ENCODE peak calls at places on chromosomes 6 and 20, in six cellular contexts. D, L, J, O, H and K are unnamed samples.

GRCh38 chr6:154752015-154752414 is 18.8 kb downstream of the SCAF8 start:
- DNase-seq in D (no peak), L (no peak), J (no peak), O (no peak), H (no peak), K (no peak)

GRCh38 chr6:28597924-28598323 is 72.2 kb downstream of the GPX5 start:
- DNase-seq in D (no peak), L (peak; percentile 45), J (no peak), O (peak; percentile 6), H (peak; percentile 81), K (no peak)

GRCh38 chr6:89731924-89732568 is 87.5 kb downstream of the MDN1 start:
- DNase-seq in D (no peak), L (no peak), J (no peak), O (no peak), H (no peak), K (no peak)

GRCh38 chr20:34514897-34515483 is 1.2 kb upstream of the DYNLRB1 start:
- DNase-seq in D (no peak), L (no peak), J (no peak), O (no peak), H (no peak), K (no peak)

GRCh38 chr6:125667326-125667725 is 82.1 kb upstream of the HEY2 start:
- DNase-seq in D (no peak), L (no peak), J (no peak), O (no peak), H (no peak), K (no peak)

GRCh38 chr20:60087563-60088105 is 129.4 kb downstream of the CDH26 start:
- DNase-seq in D (no peak), L (no peak), J (no peak), O (peak; percentile 16), H (peak; percentile 27), K (no peak)

GRCh38 chr6:35972471-35972985 is 51.6 kb upstream of the SRPK1 start:
- DNase-seq in D (no peak), L (no peak), J (no peak), O (no peak), H (peak; percentile 13), K (no peak)

GRCh38 chr20:62063981-62064787 is 1.5 kb downstream of the TAF4 start:
- DNase-seq in D (peak; percentile 64), L (peak; percentile 65), J (no peak), O (no peak), H (no peak), K (no peak)

GRCh38 chr20:4050581-4050980 is 35.2 kb upstream of the RNF24 start:
- DNase-seq in D (no peak), L (no peak), J (no peak), O (no peak), H (no peak), K (no peak)

GRCh38 chr20:49729780-49730179 is 16.1 kb upstream of the B4GALT5 start:
- DNase-seq in D (no peak), L (no peak), J (no peak), O (peak; percentile 82), H (no peak), K (no peak)

GRCh38 chr20:4904127-4904860 is 97.0 kb downstream of the SLC23A2 start:
- DNase-seq in D (no peak), L (peak; percentile 54), J (no peak), O (no peak), H (no peak), K (no peak)

GRCh38 chr6:149107973-149108372 is 209.5 kb upstream of the TAB2 start:
- DNase-seq in D (no peak), L (no peak), J (no peak), O (no peak), H (no peak), K (no peak)

GRCh38 chr20:15992564-15992963 is 580.7 kb downstream of the KIF16B start:
- DNase-seq in D (no peak), L (no peak), J (no peak), O (peak; percentile 2), H (no peak), K (no peak)

GRCh38 chr20:17967595-17968365 is 814 bp downstream of the SNX5 start:
- DNase-seq in D (no peak), L (no peak), J (no peak), O (peak; percentile 61), H (no peak), K (peak; percentile 61)

GRCh38 chr6:148657053-148657452 is 89.8 kb upstream of the UST start:
- DNase-seq in D (peak; percentile 33), L (no peak), J (peak; percentile 34), O (peak; percentile 28), H (no peak), K (no peak)

GRCh38 chr20:35560105-35560511 is 18.2 kb downstream of the ERGIC3 start:
- DNase-seq in D (no peak), L (peak; percentile 73), J (no peak), O (no peak), H (no peak), K (peak; percentile 69)

DNA sequence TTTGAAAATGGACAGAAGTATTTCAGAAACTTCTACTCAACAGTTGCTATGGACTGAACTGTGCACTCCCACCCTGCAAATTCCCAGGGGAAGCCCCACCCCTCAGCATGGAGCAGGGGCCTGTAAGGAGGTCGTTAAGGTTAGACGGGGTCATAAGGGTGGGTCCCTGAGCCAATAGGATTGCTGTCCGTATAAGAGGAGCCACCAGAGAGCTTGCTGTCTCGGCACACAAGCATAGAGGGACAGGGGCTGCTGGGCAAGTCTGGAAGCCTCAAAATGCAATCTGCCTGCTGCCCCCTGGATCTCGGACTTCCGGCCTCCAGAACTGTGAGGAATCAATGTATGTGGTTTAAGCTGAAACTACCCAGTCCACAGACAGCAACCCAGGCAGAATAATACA is 37.4 kb upstream of the AFDN start:
- DNase-seq in D (no peak), L (no peak), J (no peak), O (no peak), H (no peak), K (no peak)
- H3K4me3 ChIP-seq in D (no peak overlapping the region), L (no peak overlapping the region), J (no peak overlapping the region), O (no peak overlapping the region), H (no peak overlapping the region), K (no peak overlapping the region)

DNA sequence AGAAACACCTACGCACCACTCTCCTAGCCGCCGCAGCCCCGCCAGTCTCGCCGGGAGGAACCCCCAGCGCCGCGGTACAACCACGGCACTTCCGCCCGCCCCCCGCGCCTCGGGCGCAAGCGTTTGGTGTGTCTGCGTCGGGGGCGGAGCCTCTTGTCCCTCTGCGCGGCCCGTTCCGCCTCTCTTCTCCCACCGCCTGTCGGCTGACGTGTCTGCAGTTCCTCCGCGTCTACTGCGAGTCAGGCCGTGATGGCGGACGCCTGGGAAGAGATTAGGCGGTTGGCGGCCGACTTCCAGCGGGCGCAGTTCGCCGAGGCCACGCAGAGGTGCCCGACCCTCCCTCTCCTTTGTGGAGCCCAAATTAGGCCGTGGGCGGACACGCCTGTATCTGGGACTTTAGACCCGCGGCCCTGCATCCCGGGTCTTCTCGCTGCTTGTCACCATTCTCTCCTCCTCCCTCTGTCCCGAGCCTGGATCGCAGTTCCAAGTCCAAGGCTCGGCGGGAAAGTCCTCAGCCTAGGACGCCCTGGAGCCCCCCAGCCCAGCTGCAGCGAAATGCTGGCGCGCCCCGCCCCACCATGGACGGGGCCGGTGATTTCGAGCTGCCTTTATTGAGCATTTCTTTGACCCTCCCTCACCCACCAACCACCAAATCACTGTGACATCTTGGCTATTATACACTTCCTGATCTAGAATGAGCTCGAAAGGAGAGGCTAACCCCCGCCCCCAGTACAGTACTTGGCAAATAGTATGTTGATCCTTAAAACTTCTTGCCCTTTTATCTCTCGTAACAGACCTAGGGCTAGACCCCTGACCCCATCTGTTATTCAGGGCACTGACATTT is at the start of gene UFL1:
- DNase-seq in D (peak; percentile 96), L (peak; percentile 90), J (peak; percentile 96), O (peak; percentile 94), H (peak; percentile 91), K (peak; percentile 62)
- TF ChIP-seq CTCF in D (no peak), L (no peak), J (no peak), O (no peak), H (no peak), K (peak; percentile 17)

DNA sequence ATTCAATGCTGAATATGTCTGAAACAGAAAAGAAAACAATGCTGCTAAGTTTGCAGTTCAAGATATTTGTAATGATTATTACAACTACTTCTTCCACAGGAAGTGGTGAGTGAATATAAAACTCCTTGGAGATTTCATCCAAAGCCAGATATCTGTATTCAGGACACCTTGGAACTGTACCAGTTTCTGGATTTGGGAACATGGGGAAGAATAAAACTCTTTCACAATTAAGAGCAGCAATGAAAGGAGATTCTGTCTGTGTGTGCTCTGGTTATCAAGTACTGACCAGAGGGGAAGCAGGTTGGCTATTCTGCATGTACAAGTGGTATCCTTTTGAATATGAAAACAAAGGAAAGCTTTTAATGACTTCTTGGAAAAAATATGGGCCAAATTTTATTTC is 21.1 kb downstream of the ELOVL2 start:
- DNase-seq in D (no peak), L (no peak), J (no peak), O (no peak), H (no peak), K (no peak)
- H3K4me3 ChIP-seq in D (no peak overlapping the region), L (no peak overlapping the region), J (no peak overlapping the region), O (no peak overlapping the region), H (no peak overlapping the region), K (no peak overlapping the region)

GRCh38 chr6:2522521-2522920 is 228.2 kb downstream of the MYLK4 start:
- DNase-seq in D (no peak), L (no peak), J (no peak), O (peak; percentile 73), H (no peak), K (no peak)

GRCh38 chr6:2523061-2523460 is 227.7 kb downstream of the MYLK4 start:
- DNase-seq in D (no peak), L (no peak), J (no peak), O (no peak), H (no peak), K (no peak)

GRCh38 chr6:2528156-2528555 is 222.6 kb downstream of the MYLK4 start:
- DNase-seq in D (no peak), L (no peak), J (no peak), O (no peak), H (no peak), K (no peak)

GRCh38 chr6:2526766-2527165 is 224.0 kb downstream of the MYLK4 start:
- DNase-seq in D (no peak), L (no peak), J (no peak), O (no peak), H (no peak), K (no peak)

GRCh38 chr6:2524090-2524489 is 226.6 kb downstream of the MYLK4 start:
- DNase-seq in D (no peak), L (no peak), J (no peak), O (no peak), H (peak; percentile 31), K (no peak)
- TF ChIP-seq CTCF in D (no peak), L (peak; percentile 44), J (no peak), O (no peak), H (no peak), K (peak; percentile 41)

GRCh38 chr6:27311806-27312145 is 297 bp downstream of the POM121L2 start:
- DNase-seq in D (no peak), L (no peak), J (no peak), O (no peak), H (no peak), K (no peak)
- H3K4me3 ChIP-seq in D (no peak overlapping the region), L (no peak overlapping the region), J (no peak overlapping the region), O (no peak overlapping the region), H (peak overlapping the region; percentile 62), K (peak overlapping the region; percentile 58)

GRCh38 chr20:58647162-58647813 is 3.8 kb upstream of the STX16 start:
- DNase-seq in D (no peak), L (no peak), J (no peak), O (no peak), H (no peak), K (no peak)
- TF ChIP-seq CTCF in D (no peak), L (no peak), J (no peak), O (no peak), H (no peak), K (no peak)